ENCODE peak calls at places on chromosomes 12 and 14, in six cellular contexts. D, S, K, T, E and Y are unnamed samples. For H3K79me1, the result is how much of the 10 kb centered on the place peaks cover.

GRCh38 chr12:56988207-56988739 is 18.1 kb downstream of the ZBTB39 start:
- DNase-seq in D (no peak), S (peak), K (no peak), T (peak), E (peak), Y (peak)

GRCh38 chr12:54749191-54749818 is 101.1 kb upstream of the DCD start:
- DNase-seq in D (peak), S (no peak), K (peak), T (no peak), E (peak), Y (peak)

GRCh38 chr14:80615831-80616230 is 325.7 kb downstream of the CEP128 start:
- DNase-seq in D (no peak), S (no peak), K (no peak), T (no peak), E (no peak), Y (no peak)

GRCh38 chr14:51430079-51430478 is 190.0 kb downstream of the TMX1 start:
- DNase-seq in D (no peak), S (no peak), K (no peak), T (no peak), E (no peak), Y (peak)

GRCh38 chr14:37618498-37619041 is 23.1 kb downstream of the TTC6 start:
- DNase-seq in D (no peak), S (no peak), K (no peak), T (no peak), E (no peak), Y (no peak)

GRCh38 chr14:23132970-23133369 is 13.9 kb upstream of the CEBPE start:
- DNase-seq in D (no peak), S (no peak), K (no peak), T (no peak), E (no peak), Y (no peak)

GRCh38 chr12:14955876-14956811 is 5.3 kb downstream of the ARHGDIB start:
- DNase-seq in D (no peak), S (no peak), K (no peak), T (no peak), E (no peak), Y (no peak)

GRCh38 chr14:74519316-74520074 is 25.9 kb downstream of the ISCA2 start:
- DNase-seq in D (no peak), S (no peak), K (no peak), T (no peak), E (no peak), Y (no peak)

GRCh38 chr12:12749433-12749832 is 32.3 kb downstream of the CDKN1B start:
- DNase-seq in D (no peak), S (no peak), K (no peak), T (no peak), E (peak), Y (no peak)

GRCh38 chr12:131095826-131096680 is 142.3 kb downstream of the ADGRD1 start:
- DNase-seq in D (no peak), S (peak), K (no peak), T (no peak), E (no peak), Y (no peak)

GRCh38 chr12:90940872-90941499 is 14.0 kb downstream of the CCER1 start:
- DNase-seq in D (peak), S (no peak), K (peak), T (no peak), E (peak), Y (peak)

GRCh38 chr14:100747021-100747586 is 20.4 kb downstream of the DLK1 start:
- DNase-seq in D (peak), S (peak), K (no peak), T (no peak), E (peak), Y (peak)

GRCh38 chr12:90987101-90987500 is 17.7 kb downstream of the EPYC start:
- DNase-seq in D (no peak), S (no peak), K (no peak), T (no peak), E (no peak), Y (no peak)

GRCh38 chr14:64763089-64763782 is 59.0 kb downstream of the PLEKHG3 start:
- DNase-seq in D (no peak), S (no peak), K (no peak), T (no peak), E (no peak), Y (no peak)

GRCh38 chr14:75559451-75560187 is 18.8 kb upstream of the FLVCR2 start:
- DNase-seq in D (peak), S (no peak), K (no peak), T (no peak), E (peak), Y (peak)

GRCh38 chr14:94953541-94954260 is 183.8 kb upstream of the GSC start:
- DNase-seq in D (no peak), S (no peak), K (no peak), T (no peak), E (no peak), Y (no peak)

GRCh38 chr12:79402626-79403025 is 288.1 kb downstream of the PAWR start:
- DNase-seq in D (peak), S (no peak), K (no peak), T (no peak), E (no peak), Y (peak)

GRCh38 chr12:124442772-124443445 is 124.5 kb downstream of the NCOR2 start:
- DNase-seq in D (no peak), S (no peak), K (no peak), T (no peak), E (no peak), Y (no peak)

GRCh38 chr14:79573486-79573885 is 637.8 kb downstream of the DIO2 start:
- DNase-seq in D (peak), S (no peak), K (no peak), T (no peak), E (no peak), Y (peak)

GRCh38 chr12:89935850-89936249 is 227.2 kb upstream of the ATP2B1 start:
- DNase-seq in D (no peak), S (no peak), K (no peak), T (no peak), E (peak), Y (no peak)

GRCh38 chr12:6935221-6935550 is 7.4 kb downstream of the ATN1 start:
- DNase-seq in D (no peak), S (no peak), K (no peak), T (no peak), E (no peak), Y (no peak)

GRCh38 chr14:68966872-68967301 is 12.2 kb downstream of the ACTN1 start:
- DNase-seq in D (no peak), S (no peak), K (no peak), T (no peak), E (no peak), Y (no peak)

GRCh38 chr14:95062946-95063345 is 94.4 kb downstream of the DICER1 start:
- DNase-seq in D (no peak), S (no peak), K (no peak), T (no peak), E (no peak), Y (peak)

GRCh38 chr14:70660967-70661871 is 19.5 kb downstream of the TTC9 start:
- DNase-seq in D (no peak), S (no peak), K (no peak), T (no peak), E (peak), Y (no peak)

GRCh38 chr14:50658203-50658602 is 9.9 kb downstream of the SAV1 start:
- DNase-seq in D (peak), S (no peak), K (no peak), T (no peak), E (peak), Y (peak)

GRCh38 chr14:66827182-66827581 is 319.2 kb downstream of the GPHN start:
- DNase-seq in D (no peak), S (no peak), K (no peak), T (no peak), E (no peak), Y (no peak)

GRCh38 chr12:82793882-82794281 is 107.2 kb downstream of the TMTC2 start:
- DNase-seq in D (no peak), S (peak), K (peak), T (no peak), E (no peak), Y (peak)

GRCh38 chr12:14310866-14311265 is 54.6 kb upstream of the ATF7IP start:
- DNase-seq in D (no peak), S (no peak), K (no peak), T (no peak), E (no peak), Y (no peak)

DNA sequence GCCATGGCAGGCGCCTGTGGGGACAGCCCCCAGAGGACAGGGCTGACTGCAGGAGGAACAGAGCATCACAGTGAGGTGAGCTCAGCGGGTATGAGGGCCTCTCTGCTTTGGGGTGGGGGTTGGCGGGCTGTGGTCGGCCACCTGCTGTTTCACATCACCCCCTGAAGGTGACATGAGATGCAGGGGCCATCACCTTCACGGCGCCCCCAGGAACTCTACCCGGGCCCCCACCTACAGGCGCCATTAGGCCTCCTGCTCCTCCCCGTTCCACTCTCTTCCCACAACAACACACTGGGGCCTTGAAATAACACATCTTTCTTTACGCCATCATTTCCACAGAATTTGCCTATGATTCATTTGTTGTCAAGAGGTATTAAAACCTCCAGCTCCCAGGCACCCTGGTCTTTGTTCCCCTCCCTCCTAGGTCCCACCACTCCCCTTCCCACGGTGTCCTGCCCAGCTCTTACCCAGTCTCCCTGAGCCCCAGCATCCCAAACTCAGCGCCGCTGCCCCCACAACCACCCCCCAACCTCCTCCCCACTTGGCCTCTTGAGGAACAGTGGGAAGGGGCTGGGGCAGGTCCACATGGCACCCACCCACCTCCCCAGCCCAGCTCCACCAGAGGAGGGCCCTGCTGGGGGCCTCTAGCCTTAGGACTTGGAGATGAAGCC is 12.7 kb upstream of the HDAC7 start:
- DNase-seq in D (no peak), S (no peak), K (no peak), T (no peak), E (no peak), Y (no peak)
- H3K18ac ChIP-seq in D (no peak), S (no peak), K (peak), T (no peak), E (no peak), Y (no peak)

DNA sequence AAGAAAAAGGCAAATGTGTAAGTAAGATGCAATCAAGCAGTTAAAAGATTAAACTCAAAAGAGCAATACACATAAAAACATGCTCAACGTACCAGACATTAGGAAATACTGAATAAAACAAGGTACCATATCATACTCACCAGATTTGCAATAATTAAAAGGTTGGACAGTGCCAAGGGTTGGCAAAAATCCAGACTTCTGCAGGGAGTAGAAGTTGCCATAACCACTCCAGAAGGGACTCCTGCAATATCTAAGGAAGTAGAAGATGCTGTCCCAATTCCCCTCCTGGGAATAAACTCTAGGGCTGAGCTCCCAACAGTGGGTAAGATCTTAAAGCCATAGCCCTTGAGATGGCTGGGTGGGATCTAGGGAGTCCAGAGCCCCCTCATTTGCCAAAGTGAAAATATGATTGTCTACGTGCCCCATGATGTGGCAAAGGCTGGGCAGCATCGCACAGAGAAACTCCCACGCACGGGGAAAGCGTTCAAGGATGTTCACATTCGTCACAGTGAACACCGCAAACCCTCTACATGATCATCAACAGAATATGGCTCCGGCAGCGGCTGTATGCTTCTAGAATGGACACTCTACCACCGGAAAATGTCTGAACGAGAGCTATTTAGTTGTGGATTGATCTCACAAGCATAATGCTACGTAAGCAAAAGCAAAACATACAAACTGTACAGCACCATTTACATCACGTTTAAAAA is 12.3 kb downstream of the KCTD10 start:
- DNase-seq in D (no peak), S (no peak), K (no peak), T (no peak), E (no peak), Y (no peak)
- H3K79me1 ChIP-seq in D (half or more), S (under half), K (under half), T (under half), E (half or more), Y (under half)

DNA sequence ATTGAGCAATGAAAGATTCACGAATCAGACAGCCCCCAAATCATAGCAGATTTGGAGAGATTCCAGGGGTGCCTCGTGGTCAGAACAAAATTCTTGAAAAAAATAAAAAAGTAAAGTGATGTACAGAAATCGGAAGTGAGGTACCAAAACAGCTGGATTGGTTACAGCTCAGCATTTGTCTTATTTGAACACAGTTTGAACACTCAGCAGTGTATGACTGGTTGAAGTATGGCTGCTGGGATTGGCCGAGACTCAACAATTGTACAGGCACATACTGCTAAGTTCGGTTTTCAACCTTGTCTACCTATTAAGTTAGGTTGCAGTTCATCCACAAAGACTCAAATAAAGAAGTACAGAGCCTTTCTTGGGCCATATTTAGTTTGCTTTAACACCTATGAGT is 865.4 kb upstream of the TMEM132C start:
- DNase-seq in D (no peak), S (no peak), K (no peak), T (no peak), E (no peak), Y (no peak)
- H2AFZ ChIP-seq in D (no peak), S (no peak), K (no peak), T (no peak), E (no peak), Y (no peak)

DNA sequence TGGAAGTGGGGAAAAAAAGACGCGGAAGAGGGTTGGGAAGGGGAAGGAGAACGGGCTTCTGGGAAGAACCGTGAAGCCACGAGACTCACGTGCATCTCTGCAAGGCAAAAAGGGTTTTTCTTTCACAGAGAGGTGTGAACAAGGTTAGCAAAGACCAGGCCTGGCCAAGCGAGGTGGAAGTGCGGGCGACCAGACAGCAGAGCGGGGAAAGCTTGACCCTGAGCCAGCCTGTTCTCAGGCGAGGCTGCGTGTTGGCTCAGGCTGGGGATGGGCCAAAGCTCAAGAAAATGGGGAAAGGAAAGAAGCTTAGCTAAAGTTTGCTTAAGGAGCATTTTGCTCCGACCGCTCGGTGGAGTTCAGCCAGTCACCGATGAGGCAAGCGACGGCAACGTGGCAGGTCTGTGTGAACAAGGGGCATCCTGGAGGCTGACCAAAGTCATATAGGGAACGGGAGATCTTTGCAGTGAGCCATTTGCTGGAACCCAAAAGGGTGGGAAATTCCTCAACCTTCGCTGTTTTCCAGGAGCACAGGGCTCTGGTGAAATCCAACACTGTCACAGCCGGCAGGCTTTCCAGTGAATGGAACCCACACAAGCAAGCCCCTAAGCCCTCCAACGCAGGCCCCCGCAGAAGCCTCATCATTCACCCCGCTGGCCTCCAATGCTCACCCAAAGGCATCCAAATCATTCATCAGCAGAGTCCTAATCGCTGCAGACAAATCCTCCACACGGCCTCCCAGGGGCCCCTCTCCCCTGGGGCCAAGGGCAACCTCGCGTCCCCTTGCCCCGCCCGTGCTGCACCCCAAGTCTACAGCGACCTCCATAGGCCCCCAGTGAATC is 793 bp downstream of the ZNF605 start:
- DNase-seq in D (peak), S (peak), K (peak), T (peak), E (peak), Y (peak)
- H3K18ac ChIP-seq in D (no peak), S (no peak), K (peak), T (no peak), E (peak), Y (peak)

GRCh38 chr14:103016071-103016470 is 41.3 kb downstream of the CDC42BPB start:
- DNase-seq in D (no peak), S (peak), K (no peak), T (no peak), E (no peak), Y (no peak)
- H3K79me1 ChIP-seq in D (half or more), S (under half), K (under half), T (under half), E (under half), Y (under half)

GRCh38 chr14:28707814-28708213 is 58.8 kb upstream of the FOXG1 start:
- DNase-seq in D (no peak), S (no peak), K (no peak), T (no peak), E (no peak), Y (peak)

GRCh38 chr14:28701733-28702132 is 64.9 kb upstream of the FOXG1 start:
- DNase-seq in D (no peak), S (no peak), K (no peak), T (no peak), E (no peak), Y (no peak)

GRCh38 chr14:28704153-28704552 is 62.4 kb upstream of the FOXG1 start:
- DNase-seq in D (no peak), S (no peak), K (no peak), T (no peak), E (no peak), Y (no peak)

GRCh38 chr14:28703482-28703881 is 63.1 kb upstream of the FOXG1 start:
- DNase-seq in D (no peak), S (no peak), K (no peak), T (no peak), E (no peak), Y (no peak)
- H2AFZ ChIP-seq in D (no peak), S (no peak), K (no peak), T (no peak), E (no peak), Y (no peak)

GRCh38 chr12:97557116-97557515 is 94.5 kb downstream of the RMST start:
- DNase-seq in D (no peak), S (no peak), K (no peak), T (no peak), E (no peak), Y (no peak)
- H3K18ac ChIP-seq in D (no peak), S (no peak), K (no peak), T (no peak), E (no peak), Y (no peak)

GRCh38 chr12:48455116-48455515 is 17.2 kb upstream of the ANP32D start:
- DNase-seq in D (no peak), S (no peak), K (no peak), T (no peak), E (no peak), Y (no peak)

GRCh38 chr12:48454675-48455074 is 17.7 kb upstream of the ANP32D start:
- DNase-seq in D (peak), S (no peak), K (no peak), T (no peak), E (peak), Y (peak)

GRCh38 chr12:48459259-48459658 is 13.1 kb upstream of the ANP32D start:
- DNase-seq in D (no peak), S (no peak), K (no peak), T (no peak), E (no peak), Y (no peak)
- H3K79me1 ChIP-seq in D (under half), S (under half), K (under half), T (under half), E (under half), Y (under half)